ENCODE peak calls at places on chromosomes 7 and 10, in four cellular contexts. N, U, L and X are unnamed samples.

GRCh38 chr7:139648617-139648932 is 125.1 kb downstream of the CLEC2L start:
- DNase-seq in U (no peak), L (no peak), N (no peak), X (no peak)

GRCh38 chr7:14717711-14718304 is 184.7 kb downstream of the DGKB start:
- DNase-seq in U (no peak), L (no peak), N (no peak), X (no peak)

GRCh38 chr7:134854816-134855215 is 75.4 kb downstream of the CALD1 start:
- DNase-seq in U (no peak), L (no peak), N (no peak), X (no peak)

GRCh38 chr7:130941322-130942210 is 207.6 kb upstream of the KLF14 start:
- DNase-seq in N (no peak), U (peak; percentile 79), L (no peak), X (no peak)

GRCh38 chr7:120733143-120733542 is 124.8 kb downstream of the TSPAN12 start:
- DNase-seq in U (no peak), L (no peak), N (no peak), X (no peak)

GRCh38 chr10:76168437-76168836 is 737.0 kb downstream of the LRMDA start:
- DNase-seq in L (no peak), U (no peak), N (no peak), X (no peak)

GRCh38 chr10:103804866-103805265 is 50.5 kb downstream of the SH3PXD2A start:
- DNase-seq in N (no peak), L (no peak), U (no peak), X (no peak)

GRCh38 chr10:28778524-28778923 is 101.2 kb downstream of the BAMBI start:
- DNase-seq in L (no peak), U (no peak), N (no peak), X (no peak)

GRCh38 chr7:12475362-12476063 is 71.8 kb upstream of the VWDE start:
- DNase-seq in N (no peak), U (peak; percentile 29), L (no peak), X (no peak)

GRCh38 chr7:136997735-136998134 is 129.3 kb downstream of the CHRM2 start:
- DNase-seq in L (no peak), U (no peak), N (no peak), X (no peak)

GRCh38 chr10:131170042-131170983 is 141.2 kb downstream of the TCERG1L start:
- DNase-seq in N (no peak), L (no peak), U (no peak), X (no peak)